ENCODE peak calls at places on chromosomes 13 and 19, in nine cellular contexts. Z, L, F, J, U, A, R, O and M are unnamed samples.

GRCh38 chr13:45683701-45684100 is 18.4 kb upstream of the CBY2 start:
- DNase-seq in F (no peak), O (no peak), Z (no peak), A (no peak), J (no peak), L (no peak), U (no peak), R (no peak), M (no peak)

GRCh38 chr19:49415102-49415809 is 8.0 kb downstream of the PTH2 start:
- DNase-seq in R (no peak), Z (no peak), O (peak; percentile 28), F (no peak), A (no peak), U (no peak), J (no peak), L (no peak), M (no peak)

GRCh38 chr19:30379841-30380610 is 7.8 kb downstream of the ZNF536 start:
- DNase-seq in L (no peak), Z (no peak), O (no peak), F (no peak), U (no peak), A (no peak), R (no peak), J (no peak), M (no peak)

GRCh38 chr13:102033719-102034446 is 368.0 kb downstream of the FGF14 start:
- DNase-seq in J (no peak), U (no peak), O (no peak), F (no peak), Z (no peak), R (no peak), A (no peak), L (no peak), M (no peak)

GRCh38 chr19:3785938-3786824 is at the start of gene MATK:
- DNase-seq in U (no peak), J (no peak), F (no peak), O (no peak), L (peak; percentile 21), A (no peak), R (no peak), Z (no peak), M (no peak)

GRCh38 chr13:92510416-92510815 is 716.2 kb upstream of the GPC6 start:
- DNase-seq in R (no peak), F (no peak), Z (peak; percentile 29), J (no peak), O (peak; percentile 30), U (peak; percentile 4), A (no peak), L (peak; percentile 8), M (no peak)

GRCh38 chr13:44401577-44401976 is 28.0 kb downstream of the SERP2 start:
- DNase-seq in J (no peak), L (no peak), U (no peak), A (no peak), Z (no peak), F (no peak), R (no peak), O (no peak), M (no peak)

GRCh38 chr13:104773775-104774174 is 1707.6 kb upstream of the SLC10A2 start:
- DNase-seq in A (peak; percentile 55), U (peak; percentile 33), L (peak; percentile 22), O (no peak), Z (peak; percentile 49), F (no peak), J (no peak), R (no peak), M (no peak)

GRCh38 chr13:98284677-98285076 is 107.6 kb upstream of the RNF113B start:
- DNase-seq in L (no peak), J (no peak), O (no peak), U (no peak), A (no peak), F (no peak), Z (no peak), R (no peak), M (no peak)

GRCh38 chr13:39536906-39537305 is 66.1 kb downstream of the LHFPL6 start:
- DNase-seq in R (no peak), J (no peak), Z (no peak), L (no peak), O (no peak), F (no peak), A (no peak), U (no peak), M (no peak)

GRCh38 chr19:23957660-23958281 is 43.1 kb downstream of the ZNF726 start:
- DNase-seq in U (no peak), O (peak; percentile 59), L (peak; percentile 76), R (no peak), F (no peak), Z (no peak), J (no peak), A (peak; percentile 60), M (peak; percentile 56)

GRCh38 chr19:55549500-55550320 is 4.4 kb upstream of the SBK3 start:
- DNase-seq in O (peak; percentile 34), Z (peak; percentile 80), L (peak; percentile 76), R (no peak), U (peak; percentile 46), J (peak; percentile 56), F (no peak), A (peak; percentile 73), M (no peak)

GRCh38 chr13:50518791-50519201 is 324.7 kb downstream of the DLEU7 start:
- DNase-seq in U (no peak), J (no peak), F (no peak), O (no peak), L (no peak), Z (no peak), R (no peak), A (no peak), M (no peak)

GRCh38 chr13:60370343-60370742 is 26.7 kb upstream of the TDRD3 start:
- DNase-seq in F (no peak), R (no peak), A (no peak), O (no peak), U (no peak), Z (no peak), J (no peak), L (no peak), M (no peak)

GRCh38 chr19:46376241-46377153 is 29.6 kb downstream of the PPP5C start:
- DNase-seq in L (no peak), R (no peak), A (no peak), Z (no peak), O (no peak), J (no peak), F (no peak), U (no peak), M (no peak)

GRCh38 chr19:42351079-42351735 is 25.8 kb downstream of the MEGF8 start:
- DNase-seq in U (no peak), A (no peak), L (no peak), Z (no peak), O (no peak), F (no peak), R (no peak), J (no peak), M (no peak)

GRCh38 chr19:10452726-10453620 is 32.6 kb downstream of the PDE4A start:
- DNase-seq in Z (no peak), O (no peak), R (no peak), F (no peak), U (no peak), J (no peak), L (no peak), A (no peak), M (no peak)

GRCh38 chr19:40279761-40280607 is 5.2 kb downstream of the AKT2 start:
- DNase-seq in L (no peak), J (no peak), F (no peak), R (no peak), Z (no peak), U (no peak), O (no peak), A (no peak), M (no peak)

GRCh38 chr13:30647420-30647819 is 29.7 kb downstream of the USPL1 start:
- DNase-seq in O (no peak), L (no peak), J (no peak), U (no peak), A (no peak), F (no peak), R (no peak), Z (no peak), M (no peak)

GRCh38 chr19:3963458-3964255 is 7.2 kb downstream of the DAPK3 start:
- DNase-seq in U (no peak), L (no peak), R (no peak), J (no peak), F (no peak), O (no peak), Z (no peak), A (no peak), M (no peak)

GRCh38 chr19:41362143-41362847 is 1.7 kb downstream of the B9D2 start:
- DNase-seq in A (no peak), Z (no peak), U (no peak), F (no peak), R (no peak), J (peak; percentile 28), L (no peak), O (no peak), M (no peak)

GRCh38 chr13:90526711-90527110 is 820.8 kb upstream of the MIR17HG start:
- DNase-seq in L (no peak), F (no peak), Z (no peak), A (no peak), U (no peak), O (no peak), J (no peak), R (no peak), M (no peak)

GRCh38 chr13:37475151-37475550 is 123.4 kb downstream of the POSTN start:
- DNase-seq in R (no peak), A (no peak), F (no peak), J (no peak), L (no peak), O (no peak), Z (no peak), U (no peak), M (no peak)

GRCh38 chr13:111518161-111518791 is 197.8 kb downstream of the TEX29 start:
- DNase-seq in Z (no peak), L (no peak), F (no peak), J (no peak), O (no peak), A (no peak), U (no peak), R (no peak), M (no peak)

GRCh38 chr19:4052114-4052992 is 14.3 kb downstream of the ZBTB7A start:
- DNase-seq in J (peak; percentile 93), R (no peak), A (no peak), L (peak; percentile 85), F (no peak), U (no peak), O (no peak), Z (no peak), M (no peak)

GRCh38 chr19:34499155-34499834 is 17.7 kb downstream of the WTIP start:
- DNase-seq in J (no peak), Z (no peak), O (no peak), A (no peak), F (no peak), U (no peak), R (no peak), L (no peak), M (no peak)

GRCh38 chr19:12773571-12773970 is 1.8 kb downstream of the HOOK2 start:
- DNase-seq in O (no peak), F (no peak), L (peak; percentile 21), U (no peak), J (no peak), R (no peak), Z (no peak), A (peak; percentile 54), M (no peak)

GRCh38 chr19:1503089-1503924 is 9.5 kb downstream of the ADAMTSL5 start:
- DNase-seq in O (no peak), L (no peak), Z (no peak), U (no peak), A (peak; percentile 43), R (peak; percentile 64), J (peak; percentile 47), F (peak; percentile 42), M (no peak)